ENCODE peak calls at places on chromosome 17, in six cellular contexts. One of them, this sample, is unnamed.

GRCh38 chr17:79658811-79659207 is 48.0 kb upstream of the RBFOX3 start:
- DNase-seq in activated T-cell treated with anti-CD3 and anti-CD28 coated beads, Interleukin-2, amount 50 U/mL, for 72 hours: no peak
- DNase-seq in omental fat pad: no peak
- DNase-seq in CD8-positive, alpha-beta T cell: no peak
- DNase-seq in NCI-H446: no peak
- DNase-seq in left ventricle myocardium inferior: no peak
- DNase-seq in this sample: no peak

GRCh38 chr17:70636517-70637133 is 467.3 kb downstream of the KCNJ2 start:
- DNase-seq in omental fat pad: no peak
- DNase-seq in NCI-H446: peak; percentile 72
- DNase-seq in CD8-positive, alpha-beta T cell: no peak
- DNase-seq in activated T-cell treated with anti-CD3 and anti-CD28 coated beads, Interleukin-2, amount 50 U/mL, for 72 hours: no peak
- DNase-seq in left ventricle myocardium inferior: no peak
- DNase-seq in this sample: peak; percentile 21

GRCh38 chr17:40447148-40447644 is 3.9 kb downstream of the IGFBP4 start:
- DNase-seq in left ventricle myocardium inferior: no peak
- DNase-seq in NCI-H446: no peak
- DNase-seq in omental fat pad: no peak
- DNase-seq in CD8-positive, alpha-beta T cell: no peak
- DNase-seq in activated T-cell treated with anti-CD3 and anti-CD28 coated beads, Interleukin-2, amount 50 U/mL, for 72 hours: no peak
- DNase-seq in this sample: no peak

GRCh38 chr17:49603238-49603637 is 27.6 kb downstream of the NXPH3 start:
- DNase-seq in NCI-H446: no peak
- DNase-seq in omental fat pad: no peak
- DNase-seq in left ventricle myocardium inferior: no peak
- DNase-seq in CD8-positive, alpha-beta T cell: no peak
- DNase-seq in activated T-cell treated with anti-CD3 and anti-CD28 coated beads, Interleukin-2, amount 50 U/mL, for 72 hours: no peak
- DNase-seq in this sample: no peak

GRCh38 chr17:65346166-65346565 is 209.0 kb downstream of the RGS9 start:
- DNase-seq in left ventricle myocardium inferior: no peak
- DNase-seq in omental fat pad: no peak
- DNase-seq in CD8-positive, alpha-beta T cell: no peak
- DNase-seq in activated T-cell treated with anti-CD3 and anti-CD28 coated beads, Interleukin-2, amount 50 U/mL, for 72 hours: no peak
- DNase-seq in NCI-H446: no peak
- DNase-seq in this sample: no peak

GRCh38 chr17:76076765-76077581 is 2.0 kb upstream of the ZACN start:
- DNase-seq in omental fat pad: no peak
- DNase-seq in activated T-cell treated with anti-CD3 and anti-CD28 coated beads, Interleukin-2, amount 50 U/mL, for 72 hours: peak; percentile 49
- DNase-seq in left ventricle myocardium inferior: no peak
- DNase-seq in CD8-positive, alpha-beta T cell: peak; percentile 72
- DNase-seq in NCI-H446: no peak
- DNase-seq in this sample: no peak

GRCh38 chr17:82065638-82066303 is at the start of gene DUS1L:
- DNase-seq in activated T-cell treated with anti-CD3 and anti-CD28 coated beads, Interleukin-2, amount 50 U/mL, for 72 hours: peak; percentile 75
- DNase-seq in omental fat pad: no peak
- DNase-seq in left ventricle myocardium inferior: peak; percentile 74
- DNase-seq in NCI-H446: peak; percentile 76
- DNase-seq in CD8-positive, alpha-beta T cell: peak; percentile 54
- DNase-seq in this sample: no peak

GRCh38 chr17:38873646-38874380 is 4.0 kb downstream of the LASP1 start:
- DNase-seq in omental fat pad: no peak
- DNase-seq in NCI-H446: no peak
- DNase-seq in activated T-cell treated with anti-CD3 and anti-CD28 coated beads, Interleukin-2, amount 50 U/mL, for 72 hours: no peak
- DNase-seq in CD8-positive, alpha-beta T cell: no peak
- DNase-seq in left ventricle myocardium inferior: no peak
- DNase-seq in this sample: no peak

GRCh38 chr17:33689725-33690124 is 396.6 kb upstream of the ASIC2 start:
- DNase-seq in omental fat pad: no peak
- DNase-seq in CD8-positive, alpha-beta T cell: no peak
- DNase-seq in NCI-H446: no peak
- DNase-seq in activated T-cell treated with anti-CD3 and anti-CD28 coated beads, Interleukin-2, amount 50 U/mL, for 72 hours: no peak
- DNase-seq in left ventricle myocardium inferior: no peak
- DNase-seq in this sample: no peak

GRCh38 chr17:21528031-21528684 is 152.0 kb downstream of the KCNJ12 start:
- DNase-seq in left ventricle myocardium inferior: no peak
- DNase-seq in CD8-positive, alpha-beta T cell: no peak
- DNase-seq in omental fat pad: no peak
- DNase-seq in activated T-cell treated with anti-CD3 and anti-CD28 coated beads, Interleukin-2, amount 50 U/mL, for 72 hours: no peak
- DNase-seq in NCI-H446: no peak
- DNase-seq in this sample: no peak

GRCh38 chr17:74340470-74341023 is 14.5 kb downstream of the KIF19 start:
- DNase-seq in activated T-cell treated with anti-CD3 and anti-CD28 coated beads, Interleukin-2, amount 50 U/mL, for 72 hours: no peak
- DNase-seq in NCI-H446: no peak
- DNase-seq in CD8-positive, alpha-beta T cell: no peak
- DNase-seq in left ventricle myocardium inferior: no peak
- DNase-seq in omental fat pad: no peak
- DNase-seq in this sample: no peak

GRCh38 chr17:37831492-37831891 is 86.6 kb upstream of the HNF1B start:
- DNase-seq in omental fat pad: no peak
- DNase-seq in NCI-H446: no peak
- DNase-seq in CD8-positive, alpha-beta T cell: no peak
- DNase-seq in left ventricle myocardium inferior: no peak
- DNase-seq in activated T-cell treated with anti-CD3 and anti-CD28 coated beads, Interleukin-2, amount 50 U/mL, for 72 hours: no peak
- DNase-seq in this sample: no peak

GRCh38 chr17:45139533-45139920 is 4.0 kb downstream of the ACBD4 start:
- DNase-seq in omental fat pad: no peak
- DNase-seq in left ventricle myocardium inferior: no peak
- DNase-seq in activated T-cell treated with anti-CD3 and anti-CD28 coated beads, Interleukin-2, amount 50 U/mL, for 72 hours: no peak
- DNase-seq in NCI-H446: no peak
- DNase-seq in CD8-positive, alpha-beta T cell: no peak
- DNase-seq in this sample: no peak

GRCh38 chr17:40352779-40353394 is 11.7 kb downstream of the GJD3 start:
- DNase-seq in left ventricle myocardium inferior: no peak
- DNase-seq in activated T-cell treated with anti-CD3 and anti-CD28 coated beads, Interleukin-2, amount 50 U/mL, for 72 hours: no peak
- DNase-seq in omental fat pad: no peak
- DNase-seq in NCI-H446: no peak
- DNase-seq in CD8-positive, alpha-beta T cell: no peak
- DNase-seq in this sample: no peak

GRCh38 chr17:19327039-19327776 is 35.3 kb downstream of the B9D1 start:
- DNase-seq in activated T-cell treated with anti-CD3 and anti-CD28 coated beads, Interleukin-2, amount 50 U/mL, for 72 hours: no peak
- DNase-seq in omental fat pad: no peak
- DNase-seq in left ventricle myocardium inferior: no peak
- DNase-seq in NCI-H446: no peak
- DNase-seq in CD8-positive, alpha-beta T cell: no peak
- DNase-seq in this sample: no peak

GRCh38 chr17:33200116-33200515 is 93.0 kb downstream of the ASIC2 start:
- DNase-seq in CD8-positive, alpha-beta T cell: no peak
- DNase-seq in NCI-H446: no peak
- DNase-seq in omental fat pad: no peak
- DNase-seq in activated T-cell treated with anti-CD3 and anti-CD28 coated beads, Interleukin-2, amount 50 U/mL, for 72 hours: no peak
- DNase-seq in left ventricle myocardium inferior: no peak
- DNase-seq in this sample: peak; percentile 30

GRCh38 chr17:81583589-81584337 is 31.6 kb upstream of the FAAP100 start:
- DNase-seq in activated T-cell treated with anti-CD3 and anti-CD28 coated beads, Interleukin-2, amount 50 U/mL, for 72 hours: no peak
- DNase-seq in CD8-positive, alpha-beta T cell: no peak
- DNase-seq in omental fat pad: no peak
- DNase-seq in NCI-H446: no peak
- DNase-seq in left ventricle myocardium inferior: no peak
- DNase-seq in this sample: peak; percentile 85

GRCh38 chr17:33990943-33991706 is 264.0 kb upstream of the CCL2 start:
- DNase-seq in NCI-H446: no peak
- DNase-seq in omental fat pad: no peak
- DNase-seq in activated T-cell treated with anti-CD3 and anti-CD28 coated beads, Interleukin-2, amount 50 U/mL, for 72 hours: no peak
- DNase-seq in left ventricle myocardium inferior: no peak
- DNase-seq in CD8-positive, alpha-beta T cell: no peak
- DNase-seq in this sample: no peak

GRCh38 chr17:17347956-17348871 is 45.0 kb downstream of the NT5M start:
- DNase-seq in activated T-cell treated with anti-CD3 and anti-CD28 coated beads, Interleukin-2, amount 50 U/mL, for 72 hours: no peak
- DNase-seq in omental fat pad: no peak
- DNase-seq in NCI-H446: no peak
- DNase-seq in CD8-positive, alpha-beta T cell: no peak
- DNase-seq in left ventricle myocardium inferior: no peak
- DNase-seq in this sample: no peak

GRCh38 chr17:48503747-48504146 is 27.1 kb downstream of the HOXB1 start:
- DNase-seq in CD8-positive, alpha-beta T cell: no peak
- DNase-seq in omental fat pad: no peak
- DNase-seq in NCI-H446: no peak
- DNase-seq in activated T-cell treated with anti-CD3 and anti-CD28 coated beads, Interleukin-2, amount 50 U/mL, for 72 hours: no peak
- DNase-seq in left ventricle myocardium inferior: no peak
- DNase-seq in this sample: no peak

GRCh38 chr17:71975998-71976649 is 144.7 kb upstream of the SOX9 start:
- DNase-seq in NCI-H446: peak; percentile 87
- DNase-seq in CD8-positive, alpha-beta T cell: no peak
- DNase-seq in left ventricle myocardium inferior: peak; percentile 80
- DNase-seq in activated T-cell treated with anti-CD3 and anti-CD28 coated beads, Interleukin-2, amount 50 U/mL, for 72 hours: no peak
- DNase-seq in omental fat pad: peak; percentile 40
- DNase-seq in this sample: peak; percentile 23

GRCh38 chr17:787641-788221 is 5.6 kb downstream of the MRM3 start:
- DNase-seq in omental fat pad: no peak
- DNase-seq in NCI-H446: no peak
- DNase-seq in left ventricle myocardium inferior: no peak
- DNase-seq in CD8-positive, alpha-beta T cell: no peak
- DNase-seq in activated T-cell treated with anti-CD3 and anti-CD28 coated beads, Interleukin-2, amount 50 U/mL, for 72 hours: no peak
- DNase-seq in this sample: no peak

GRCh38 chr17:45852535-45853297 is 8.0 kb downstream of the SPPL2C start:
- DNase-seq in NCI-H446: peak; percentile 79
- DNase-seq in activated T-cell treated with anti-CD3 and anti-CD28 coated beads, Interleukin-2, amount 50 U/mL, for 72 hours: peak; percentile 61
- DNase-seq in CD8-positive, alpha-beta T cell: peak; percentile 40
- DNase-seq in omental fat pad: peak; percentile 75
- DNase-seq in left ventricle myocardium inferior: no peak
- DNase-seq in this sample: no peak

GRCh38 chr17:62792122-62792800 is 15.9 kb downstream of the MARCHF10 start:
- DNase-seq in CD8-positive, alpha-beta T cell: no peak
- DNase-seq in activated T-cell treated with anti-CD3 and anti-CD28 coated beads, Interleukin-2, amount 50 U/mL, for 72 hours: no peak
- DNase-seq in omental fat pad: no peak
- DNase-seq in left ventricle myocardium inferior: no peak
- DNase-seq in NCI-H446: no peak
- DNase-seq in this sample: no peak

GRCh38 chr17:2011421-2012371 is 13.4 kb downstream of the RTN4RL1 start:
- DNase-seq in omental fat pad: no peak
- DNase-seq in activated T-cell treated with anti-CD3 and anti-CD28 coated beads, Interleukin-2, amount 50 U/mL, for 72 hours: no peak
- DNase-seq in CD8-positive, alpha-beta T cell: no peak
- DNase-seq in left ventricle myocardium inferior: no peak
- DNase-seq in NCI-H446: no peak
- DNase-seq in this sample: peak; percentile 93

GRCh38 chr17:50213026-50214015 is 11.9 kb upstream of the COL1A1 start:
- DNase-seq in activated T-cell treated with anti-CD3 and anti-CD28 coated beads, Interleukin-2, amount 50 U/mL, for 72 hours: peak; percentile 70
- DNase-seq in omental fat pad: no peak
- DNase-seq in CD8-positive, alpha-beta T cell: peak; percentile 68
- DNase-seq in left ventricle myocardium inferior: no peak
- DNase-seq in NCI-H446: peak; percentile 36
- DNase-seq in this sample: no peak

GRCh38 chr17:49201481-49201927 is 8.9 kb downstream of the GNGT2 start:
- DNase-seq in activated T-cell treated with anti-CD3 and anti-CD28 coated beads, Interleukin-2, amount 50 U/mL, for 72 hours: no peak
- DNase-seq in omental fat pad: no peak
- DNase-seq in left ventricle myocardium inferior: no peak
- DNase-seq in NCI-H446: no peak
- DNase-seq in CD8-positive, alpha-beta T cell: no peak
- DNase-seq in this sample: no peak

GRCh38 chr17:62869885-62870580 is 61.9 kb upstream of the MARCHF10 start:
- DNase-seq in NCI-H446: peak; percentile 34
- DNase-seq in activated T-cell treated with anti-CD3 and anti-CD28 coated beads, Interleukin-2, amount 50 U/mL, for 72 hours: no peak
- DNase-seq in omental fat pad: no peak
- DNase-seq in left ventricle myocardium inferior: no peak
- DNase-seq in CD8-positive, alpha-beta T cell: no peak
- DNase-seq in this sample: no peak

This sample was measured in LNCaP clone FGC.